ENCODE peak calls at places on chromosome 16, in nine cellular contexts. V, W, R, H, X, J, M, L and Q are unnamed samples.

GRCh38 chr16:74771656-74772315 is 2.8 kb downstream of the FA2H start:
- DNase-seq in J (no peak), L (no peak), R (no peak), M (no peak), V (no peak), W (no peak), X (no peak), H (no peak), Q (no peak)

GRCh38 chr16:9151597-9151996 is 60.2 kb downstream of the HAPSTR1 start:
- DNase-seq in R (no peak), H (peak), J (no peak), W (no peak), V (no peak), X (no peak), L (no peak), M (no peak), Q (no peak)

GRCh38 chr16:75836377-75837010 is 110.2 kb upstream of the CPHXL start:
- DNase-seq in J (no peak), X (no peak), R (no peak), V (no peak), L (no peak), H (no peak), M (no peak), W (no peak), Q (no peak)

GRCh38 chr16:56617212-56618085 is 8.1 kb upstream of the MT1E start:
- DNase-seq in R (no peak), X (no peak), L (no peak), H (no peak), M (no peak), J (peak), V (peak), W (peak), Q (peak)

GRCh38 chr16:20971420-20971819 is 70.8 kb downstream of the LYRM1 start:
- DNase-seq in X (no peak), R (no peak), W (no peak), J (no peak), H (no peak), V (no peak), L (no peak), M (no peak), Q (no peak)

GRCh38 chr16:9012848-9013507 is 49.3 kb upstream of the USP7 start:
- DNase-seq in M (no peak), W (peak), L (no peak), V (peak), R (no peak), H (no peak), J (peak), X (no peak), Q (no peak)

GRCh38 chr16:70725912-70726828 is 40.3 kb upstream of the MTSS2 start:
- DNase-seq in L (no peak), H (no peak), V (no peak), X (no peak), J (no peak), W (no peak), M (no peak), R (no peak), Q (no peak)

GRCh38 chr16:78163772-78164391 is 64.4 kb downstream of the WWOX start:
- DNase-seq in V (no peak), L (no peak), H (no peak), X (no peak), J (no peak), W (no peak), R (no peak), M (no peak), Q (no peak)